ENCODE peak calls at places on chromosomes 11 and 22, in eight cellular contexts. M is foreskin keratinocyte; K is astrocyte of the cerebellum; T is CD8-positive, alpha-beta T cell; W is progenitor cell of endocrine pancreas; U is fibroblast of pulmonary artery; S is nephron progenitor cell; C is ovary. D is an unnamed sample.

GRCh38 chr11:64009234-64009633 is 23.0 kb downstream of the OTUB1 start:
- DNase-seq in U (no peak), T (no peak), M (no peak), S (no peak), W (no peak), C (no peak), K (no peak), D (no peak)

GRCh38 chr11:57409321-57410100 is 17.4 kb downstream of the SLC43A3 start:
- DNase-seq in K (no peak), W (no peak), S (no peak), T (no peak), M (no peak), C (no peak), U (no peak), D (no peak)

GRCh38 chr11:66360406-66361073 is 11.0 kb downstream of the SLC29A2 start:
- DNase-seq in W (no peak), M (no peak), U (no peak), T (no peak), K (no peak), S (no peak), C (peak), D (no peak)

GRCh38 chr22:35959121-35959800 is 69.4 kb downstream of the RBFOX2 start:
- DNase-seq in W (no peak), U (no peak), C (no peak), M (no peak), K (no peak), T (no peak), S (no peak), D (no peak)

GRCh38 chr11:3880724-3881123 is 25.3 kb downstream of the STIM1 start:
- DNase-seq in K (no peak), U (peak), S (no peak), T (no peak), C (no peak), W (no peak), M (peak), D (no peak)

GRCh38 chr11:10197091-10197490 is 96.9 kb downstream of the SBF2 start:
- DNase-seq in K (no peak), S (no peak), W (no peak), U (no peak), C (no peak), T (no peak), M (no peak), D (no peak)

GRCh38 chr22:27709919-27710452 is 91.6 kb downstream of the MN1 start:
- DNase-seq in M (no peak), K (no peak), W (no peak), C (no peak), S (no peak), T (no peak), U (no peak), D (no peak)

GRCh38 chr11:128574576-128575011 is 12.8 kb downstream of the ETS1 start:
- DNase-seq in K (no peak), M (no peak), W (no peak), T (no peak), S (no peak), U (no peak), C (no peak), D (no peak)

GRCh38 chr22:23109441-23109978 is 32.3 kb downstream of the RSPH14 start:
- DNase-seq in M (no peak), T (no peak), U (no peak), W (no peak), S (no peak), K (no peak), C (no peak), D (no peak)

GRCh38 chr11:9787981-9788521 is 124.2 kb downstream of the SWAP70 start:
- DNase-seq in W (no peak), S (no peak), T (no peak), U (peak), C (no peak), K (peak), M (no peak), D (no peak)

GRCh38 chr11:94036096-94036495 is 14.9 kb downstream of the HEPHL1 start:
- DNase-seq in M (no peak), T (no peak), C (no peak), W (no peak), K (no peak), S (no peak), U (no peak), D (no peak)

GRCh38 chr22:38490915-38491314 is 15.2 kb downstream of the DDX17 start:
- DNase-seq in W (no peak), M (no peak), K (no peak), T (no peak), C (peak), U (peak), S (no peak), D (no peak)

GRCh38 chr11:22778642-22779041 is 51.0 kb downstream of the SVIP start:
- DNase-seq in U (no peak), W (no peak), T (no peak), C (no peak), K (no peak), S (no peak), M (no peak), D (no peak)

DNA sequence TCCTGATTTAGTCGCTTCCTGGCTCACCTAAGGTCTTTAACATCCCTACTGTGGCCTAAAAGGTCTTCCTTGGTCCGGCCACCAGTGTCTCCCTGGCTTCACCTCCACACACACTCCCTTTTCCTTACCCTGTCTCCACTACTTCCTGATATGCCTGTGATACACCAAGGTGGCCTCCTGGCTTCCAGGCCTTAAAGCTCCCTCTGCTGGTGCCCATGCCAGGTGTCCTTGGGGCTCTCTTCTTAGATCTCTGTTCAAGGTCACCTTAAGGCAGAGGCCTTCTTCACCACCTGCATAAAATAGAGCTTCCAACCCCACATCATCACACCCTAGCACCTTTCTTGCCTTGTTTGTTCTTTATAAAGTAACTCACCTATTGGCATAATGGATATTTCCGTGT is 787.7 kb downstream of the NTM start:
- DNase-seq in U (peak), W (no peak), K (no peak), M (peak), C (no peak), S (no peak), T (no peak), D (no peak)
- TF ChIP-seq CTCF in U (peak), W (peak), K (peak), M (peak), C (no peak), S (peak), T (no peak), D (peak)

GRCh38 chr11:7690648-7691047 is 15.6 kb downstream of the OVCH2 start:
- DNase-seq in C (no peak), S (no peak), U (no peak), K (no peak), M (peak), W (no peak), T (no peak), D (no peak)
- TF ChIP-seq CTCF in C (no peak), S (peak), U (no peak), K (no peak), M (no peak), W (peak), T (no peak), D (no peak)

GRCh38 chr11:59668950-59669610 is at the start of gene PATL1:
- DNase-seq in W (peak), S (peak), C (peak), K (peak), U (peak), T (peak), M (peak), D (peak)

GRCh38 chr11:59666969-59667368 is 1.9 kb downstream of the PATL1 start:
- DNase-seq in M (no peak), U (peak), T (no peak), C (no peak), W (no peak), S (no peak), K (no peak), D (no peak)

GRCh38 chr11:59669611-59670009 is 773 bp upstream of the PATL1 start:
- DNase-seq in C (peak), M (peak), K (peak), S (no peak), U (peak), T (no peak), W (peak), D (peak)

GRCh38 chr11:59667812-59668187 is 1.0 kb downstream of the PATL1 start:
- DNase-seq in T (no peak), C (no peak), S (no peak), U (no peak), K (no peak), M (no peak), W (no peak), D (no peak)

GRCh38 chr11:59668188-59668949 is 468 bp downstream of the PATL1 start:
- DNase-seq in T (no peak), W (peak), U (peak), C (peak), S (peak), K (no peak), M (peak), D (peak)
- TF ChIP-seq CTCF in T (no peak), W (peak), U (peak), C (no peak), S (no peak), K (peak), M (no peak), D (no peak)

DNA sequence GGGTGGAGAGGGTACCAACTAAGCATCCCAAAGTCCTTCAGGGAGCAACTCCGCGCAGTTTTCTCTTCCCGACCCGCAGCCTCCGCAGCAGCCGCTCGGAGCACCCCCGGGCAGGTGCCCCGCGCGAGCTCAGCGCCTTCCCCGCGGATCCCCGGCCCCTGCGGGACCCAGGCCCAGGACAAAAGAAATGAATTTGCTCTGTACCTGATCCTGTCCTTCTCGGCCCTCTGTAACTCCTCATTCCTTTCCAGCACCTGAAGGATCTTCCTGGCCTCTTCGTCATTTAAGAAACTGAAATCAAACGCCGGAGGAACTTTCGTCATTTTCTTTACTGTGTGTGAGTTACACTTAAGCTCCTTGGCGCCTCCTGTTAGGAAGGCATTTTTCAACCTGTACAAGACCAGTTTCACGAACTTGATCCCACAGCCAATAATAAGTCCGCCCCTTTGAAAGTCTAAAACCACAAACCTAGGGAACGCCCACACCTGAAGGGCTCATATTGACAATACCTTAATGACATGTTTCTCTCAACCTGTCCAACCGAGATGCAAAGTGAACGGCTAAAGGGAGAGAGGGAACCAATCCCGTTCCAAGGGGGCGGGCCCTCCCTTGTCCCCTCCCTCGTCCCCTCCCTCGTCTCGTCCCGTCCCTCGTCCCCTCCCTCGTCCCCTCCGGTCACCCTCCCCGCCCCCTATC is at the start of gene EXPH5:
- DNase-seq in W (peak), C (peak), T (peak), S (peak), U (peak), M (peak), K (peak), D (peak)
- TF ChIP-seq CTCF in W (no peak), C (no peak), T (no peak), S (no peak), U (no peak), M (peak), K (peak), D (no peak)

GRCh38 chr11:5288108-5288911 is 13.4 kb downstream of the OR51B4 start:
- DNase-seq in S (no peak), T (no peak), M (peak), C (no peak), W (no peak), K (no peak), U (peak), D (no peak)

GRCh38 chr11:5289696-5290095 is 12.1 kb downstream of the OR51B4 start:
- DNase-seq in K (no peak), S (no peak), M (peak), W (no peak), T (no peak), U (peak), C (no peak), D (no peak)

GRCh38 chr11:5288912-5289525 is 12.7 kb downstream of the OR51B4 start:
- DNase-seq in C (no peak), U (no peak), T (no peak), M (peak), S (no peak), W (no peak), K (no peak), D (no peak)

GRCh38 chr11:5293028-5293427 is 8.7 kb downstream of the OR51B4 start:
- DNase-seq in T (no peak), C (no peak), W (no peak), M (no peak), K (no peak), U (no peak), S (no peak), D (no peak)

GRCh38 chr11:5291207-5291838 is 10.4 kb downstream of the OR51B4 start:
- DNase-seq in S (no peak), T (no peak), C (no peak), K (peak), U (peak), W (no peak), M (peak), D (no peak)
- TF ChIP-seq CTCF in S (peak), T (no peak), C (no peak), K (peak), U (peak), W (peak), M (peak), D (no peak)

GRCh38 chr11:116513894-116514293 is 258.9 kb downstream of the BUD13 start:
- DNase-seq in T (no peak), C (no peak), S (peak), U (peak), W (peak), M (no peak), K (no peak), D (no peak)
- TF ChIP-seq CTCF in T (no peak), C (no peak), S (peak), U (peak), W (peak), M (peak), K (no peak), D (peak)

GRCh38 chr11:36129955-36130354 is 159.3 kb downstream of the COMMD9 start:
- DNase-seq in M (no peak), S (no peak), W (no peak), U (no peak), C (no peak), T (no peak), K (no peak), D (no peak)

GRCh38 chr11:36135062-36135461 is 154.2 kb downstream of the COMMD9 start:
- DNase-seq in S (peak), U (no peak), M (no peak), K (no peak), W (no peak), T (no peak), C (no peak), D (no peak)

GRCh38 chr11:36130401-36130800 is 158.8 kb downstream of the COMMD9 start:
- DNase-seq in W (no peak), T (no peak), S (no peak), U (no peak), C (no peak), M (no peak), K (no peak), D (no peak)

GRCh38 chr11:36132940-36133339 is 156.3 kb downstream of the COMMD9 start:
- DNase-seq in U (no peak), M (no peak), S (no peak), K (no peak), T (no peak), W (no peak), C (no peak), D (no peak)

GRCh38 chr11:36131719-36132349 is 157.4 kb downstream of the COMMD9 start:
- DNase-seq in K (no peak), M (no peak), C (peak), S (peak), U (peak), W (peak), T (no peak), D (no peak)
- TF ChIP-seq CTCF in K (peak), M (peak), C (peak), S (peak), U (peak), W (peak), T (no peak), D (peak)

D was measured in D721Med.